ENCODE peak calls at places on chromosomes 5 and 9, in four cellular contexts. D, C, U and M are unnamed samples.

GRCh38 chr5:153959134-153959957 is 79.4 kb downstream of the FAM114A2 start:
- DNase-seq in D (no peak), C (no peak), U (peak; percentile 23), M (no peak)

GRCh38 chr5:171528036-171528435 is 108.6 kb downstream of the FGF18 start:
- DNase-seq in D (no peak), C (no peak), U (no peak), M (no peak)

GRCh38 chr5:132016721-132017250 is 5.3 kb upstream of the ACSL6 start:
- DNase-seq in D (no peak), C (no peak), U (no peak), M (no peak)

GRCh38 chr9:33297455-33297854 is 7.1 kb downstream of the NFX1 start:
- DNase-seq in D (peak; percentile 73), C (peak; percentile 88), U (no peak), M (no peak)

GRCh38 chr5:126178521-126178920 is 244.7 kb upstream of the GRAMD2B start:
- DNase-seq in D (no peak), C (no peak), U (peak; percentile 21), M (no peak)

GRCh38 chr9:135702002-135702721 is at the start of gene KCNT1:
- DNase-seq in D (no peak), C (peak; percentile 32), U (peak; percentile 15), M (peak; percentile 26)

GRCh38 chr9:96486351-96487029 is 36.5 kb downstream of the HABP4 start:
- DNase-seq in D (peak; percentile 87), C (no peak), U (peak; percentile 91), M (no peak)

GRCh38 chr9:98538203-98538602 is 170.5 kb downstream of the GABBR2 start:
- DNase-seq in D (no peak), C (no peak), U (no peak), M (no peak)

GRCh38 chr5:149847611-149848010 is 97.0 kb downstream of the PDE6A start:
- DNase-seq in D (no peak), C (no peak), U (no peak), M (no peak)

GRCh38 chr9:93896496-93897033 is 58.6 kb downstream of the BARX1 start:
- DNase-seq in D (peak; percentile 48), C (no peak), U (no peak), M (no peak)

GRCh38 chr5:67043789-67044511 is 152.6 kb downstream of the CD180 start:
- DNase-seq in D (no peak), C (no peak), U (no peak), M (no peak)

GRCh38 chr5:65391591-65391990 is 90.1 kb downstream of the ADAMTS6 start:
- DNase-seq in D (no peak), C (no peak), U (peak; percentile 51), M (no peak)

GRCh38 chr9:93567271-93567959 is 9.0 kb upstream of the PHF2 start:
- DNase-seq in D (peak; percentile 51), C (peak; percentile 24), U (no peak), M (no peak)

GRCh38 chr9:11190719-11191118 is 577.9 kb upstream of the PTPRD start:
- DNase-seq in D (no peak), C (no peak), U (no peak), M (no peak)

GRCh38 chr5:60382761-60383160 is 317.2 kb downstream of the DEPDC1B start:
- DNase-seq in D (no peak), C (peak; percentile 69), U (peak; percentile 64), M (no peak)